ENCODE peak calls at places on chromosome 6, in four cellular contexts. One of them, this sample, is unnamed.

GRCh38 chr6:158255280-158255973 is 56.8 kb upstream of the TULP4 start:
- DNase-seq in hippocampal formation: no peak
- DNase-seq in left ventricle myocardium superior: no peak
- DNase-seq in T-helper 2 cell: no peak
- DNase-seq in this sample: no peak

GRCh38 chr6:119145111-119145510 is 66.6 kb upstream of the FAM184A start:
- DNase-seq in hippocampal formation: no peak
- DNase-seq in left ventricle myocardium superior: no peak
- DNase-seq in T-helper 2 cell: no peak
- DNase-seq in this sample: no peak

GRCh38 chr6:14310955-14311354 is 193.4 kb downstream of the CD83 start:
- DNase-seq in hippocampal formation: no peak
- DNase-seq in left ventricle myocardium superior: no peak
- DNase-seq in T-helper 2 cell: no peak
- DNase-seq in this sample: no peak

GRCh38 chr6:18425218-18425617 is 38.1 kb downstream of the RNF144B start:
- DNase-seq in hippocampal formation: no peak
- DNase-seq in left ventricle myocardium superior: no peak
- DNase-seq in T-helper 2 cell: no peak
- DNase-seq in this sample: no peak

GRCh38 chr6:137489410-137490371 is 4.5 kb downstream of the OLIG3 start:
- DNase-seq in hippocampal formation: no peak
- DNase-seq in left ventricle myocardium superior: no peak
- DNase-seq in T-helper 2 cell: no peak
- DNase-seq in this sample: no peak

GRCh38 chr6:1461207-1461606 is 71.8 kb downstream of the FOXF2 start:
- DNase-seq in hippocampal formation: no peak
- DNase-seq in left ventricle myocardium superior: no peak
- DNase-seq in T-helper 2 cell: no peak
- DNase-seq in this sample: no peak

GRCh38 chr6:134374486-134374885 is 56.6 kb upstream of the SGK1 start:
- DNase-seq in hippocampal formation: no peak
- DNase-seq in left ventricle myocardium superior: no peak
- DNase-seq in T-helper 2 cell: no peak
- DNase-seq in this sample: no peak

GRCh38 chr6:141321486-141322347 is 811.0 kb upstream of the GJE1 start:
- DNase-seq in hippocampal formation: no peak
- DNase-seq in left ventricle myocardium superior: no peak
- DNase-seq in T-helper 2 cell: no peak
- DNase-seq in this sample: no peak

GRCh38 chr6:16976418-16977183 is 125.2 kb upstream of the STMND1 start:
- DNase-seq in hippocampal formation: no peak
- DNase-seq in left ventricle myocardium superior: no peak
- DNase-seq in T-helper 2 cell: no peak
- DNase-seq in this sample: no peak

GRCh38 chr6:2765896-2766766 is 938 bp downstream of the WRNIP1 start:
- DNase-seq in hippocampal formation: no peak
- DNase-seq in left ventricle myocardium superior: peak
- DNase-seq in T-helper 2 cell: no peak
- DNase-seq in this sample: no peak

GRCh38 chr6:169975701-169976100 is 224.3 kb downstream of the ERMARD start:
- DNase-seq in hippocampal formation: no peak
- DNase-seq in left ventricle myocardium superior: no peak
- DNase-seq in T-helper 2 cell: no peak
- DNase-seq in this sample: no peak

GRCh38 chr6:106138151-106138550 is 52.0 kb downstream of the PRDM1 start:
- DNase-seq in hippocampal formation: no peak
- DNase-seq in left ventricle myocardium superior: no peak
- DNase-seq in T-helper 2 cell: no peak
- DNase-seq in this sample: no peak

GRCh38 chr6:76682842-76683241 is 610.4 kb upstream of the IMPG1 start:
- DNase-seq in hippocampal formation: no peak
- DNase-seq in left ventricle myocardium superior: no peak
- DNase-seq in T-helper 2 cell: no peak
- DNase-seq in this sample: no peak

GRCh38 chr6:38067263-38067980 is 247.9 kb downstream of the ZFAND3 start:
- DNase-seq in hippocampal formation: no peak
- DNase-seq in left ventricle myocardium superior: no peak
- DNase-seq in T-helper 2 cell: no peak
- DNase-seq in this sample: no peak

GRCh38 chr6:106446287-106446885 is 85.9 kb downstream of the CRYBG1 start:
- DNase-seq in hippocampal formation: peak
- DNase-seq in left ventricle myocardium superior: no peak
- DNase-seq in T-helper 2 cell: no peak
- DNase-seq in this sample: no peak

GRCh38 chr6:35581633-35582032 is 68.9 kb upstream of the TULP1 start:
- DNase-seq in hippocampal formation: no peak
- DNase-seq in left ventricle myocardium superior: no peak
- DNase-seq in T-helper 2 cell: no peak
- DNase-seq in this sample: no peak

GRCh38 chr6:28655164-28655563 is 129.5 kb downstream of the GPX5 start:
- DNase-seq in hippocampal formation: no peak
- DNase-seq in left ventricle myocardium superior: no peak
- DNase-seq in T-helper 2 cell: no peak
- DNase-seq in this sample: no peak

GRCh38 chr6:111925296-111925695 is 52.0 kb upstream of the FYN start:
- DNase-seq in hippocampal formation: no peak
- DNase-seq in left ventricle myocardium superior: no peak
- DNase-seq in T-helper 2 cell: no peak
- DNase-seq in this sample: no peak

GRCh38 chr6:142945446-142946180 is 637 bp upstream of the HIVEP2 start:
- DNase-seq in hippocampal formation: peak
- DNase-seq in left ventricle myocardium superior: peak
- DNase-seq in T-helper 2 cell: peak
- DNase-seq in this sample: no peak

GRCh38 chr6:149964243-149965190 is 774 bp downstream of the ULBP1 start:
- DNase-seq in hippocampal formation: no peak
- DNase-seq in left ventricle myocardium superior: no peak
- DNase-seq in T-helper 2 cell: no peak
- DNase-seq in this sample: no peak

GRCh38 chr6:85390105-85390728 is 59.7 kb upstream of the NT5E start:
- DNase-seq in hippocampal formation: no peak
- DNase-seq in left ventricle myocardium superior: no peak
- DNase-seq in T-helper 2 cell: no peak
- DNase-seq in this sample: no peak

GRCh38 chr6:96626749-96627353 is 63.9 kb downstream of the FHL5 start:
- DNase-seq in hippocampal formation: peak
- DNase-seq in left ventricle myocardium superior: no peak
- DNase-seq in T-helper 2 cell: no peak
- DNase-seq in this sample: no peak

GRCh38 chr6:111759413-111759835 is 113.8 kb downstream of the FYN start:
- DNase-seq in hippocampal formation: no peak
- DNase-seq in left ventricle myocardium superior: no peak
- DNase-seq in T-helper 2 cell: no peak
- DNase-seq in this sample: no peak

GRCh38 chr6:139982652-139983051 is 608.2 kb upstream of the CITED2 start:
- DNase-seq in hippocampal formation: no peak
- DNase-seq in left ventricle myocardium superior: no peak
- DNase-seq in T-helper 2 cell: no peak
- DNase-seq in this sample: no peak

GRCh38 chr6:81451787-81452186 is 300.7 kb downstream of the TENT5A start:
- DNase-seq in hippocampal formation: no peak
- DNase-seq in left ventricle myocardium superior: no peak
- DNase-seq in T-helper 2 cell: no peak
- DNase-seq in this sample: no peak

GRCh38 chr6:39929733-39930461 is 4.4 kb downstream of the MOCS1 start:
- DNase-seq in hippocampal formation: no peak
- DNase-seq in left ventricle myocardium superior: no peak
- DNase-seq in T-helper 2 cell: no peak
- DNase-seq in this sample: no peak

GRCh38 chr6:52868240-52868639 is 27.6 kb upstream of the GSTA5 start:
- DNase-seq in hippocampal formation: no peak
- DNase-seq in left ventricle myocardium superior: no peak
- DNase-seq in T-helper 2 cell: no peak
- DNase-seq in this sample: no peak

GRCh38 chr6:163485388-163485851 is 70.9 kb downstream of the QKI start:
- DNase-seq in hippocampal formation: no peak
- DNase-seq in left ventricle myocardium superior: no peak
- DNase-seq in T-helper 2 cell: no peak
- DNase-seq in this sample: no peak

This sample was measured in nucleus accumbens.